ENCODE peak calls at places on chromosomes 7 and 10, in six cellular contexts. U, R, Y, T, X and W are unnamed samples.

GRCh38 chr7:98880485-98880884 is 2.2 kb downstream of the TRRAP start:
- DNase-seq in X (no peak), R (no peak), U (no peak), Y (no peak), T (no peak), W (no peak)

GRCh38 chr7:52197234-52197633 is 838.2 kb upstream of the POM121L12 start:
- DNase-seq in U (no peak), Y (no peak), R (no peak), T (no peak), X (no peak), W (no peak)

GRCh38 chr7:74407958-74408357 is 45.7 kb upstream of the GTF2IRD1 start:
- DNase-seq in R (no peak), Y (no peak), U (no peak), T (no peak), X (no peak), W (no peak)

GRCh38 chr7:158753900-158754299 is 49.3 kb upstream of the NCAPG2 start:
- DNase-seq in T (no peak), Y (no peak), U (no peak), R (no peak), X (no peak), W (no peak)

GRCh38 chr7:91067266-91067665 is 197.0 kb upstream of the FZD1 start:
- DNase-seq in U (no peak), R (no peak), T (no peak), Y (no peak), X (no peak), W (no peak)

GRCh38 chr7:21443149-21443841 is 15.4 kb downstream of the SP4 start:
- DNase-seq in Y (no peak), X (no peak), T (no peak), R (no peak), U (no peak), W (no peak)

GRCh38 chr10:120599202-120599724 is 142.2 kb downstream of the PLPP4 start:
- DNase-seq in T (no peak), U (no peak), Y (no peak), R (no peak), X (no peak), W (no peak)

GRCh38 chr7:23680417-23681405 is 712 bp downstream of the FAM221A start:
- DNase-seq in Y (peak; percentile 89), T (peak; percentile 68), U (peak; percentile 22), R (no peak), X (peak; percentile 54), W (peak; percentile 22)

GRCh38 chr7:139772837-139773236 is 5.0 kb downstream of the HIPK2 start:
- DNase-seq in U (no peak), Y (no peak), X (no peak), R (no peak), T (no peak), W (no peak)

GRCh38 chr10:63003816-63004453 is 129.2 kb upstream of the NRBF2 start:
- DNase-seq in T (peak; percentile 16), U (no peak), Y (no peak), X (no peak), R (no peak), W (no peak)

GRCh38 chr10:125214283-125214570 is 53.9 kb upstream of the CTBP2 start:
- DNase-seq in R (no peak), U (no peak), X (no peak), Y (no peak), T (no peak), W (no peak)

GRCh38 chr7:147245274-147245673 is 1128.7 kb downstream of the CNTNAP2 start:
- DNase-seq in U (no peak), T (peak; percentile 50), R (peak; percentile 43), Y (peak; percentile 50), X (no peak), W (peak; percentile 1)

GRCh38 chr10:58385784-58386112 is 538 bp downstream of the TFAM start:
- DNase-seq in U (no peak), R (no peak), Y (peak; percentile 45), X (no peak), T (peak; percentile 34), W (no peak)

GRCh38 chr7:28700790-28701203 is 257.3 kb downstream of the TRIL start:
- DNase-seq in Y (no peak), T (no peak), R (peak; percentile 25), U (no peak), X (no peak), W (no peak)

GRCh38 chr10:25142465-25142864 is 32.3 kb upstream of the GPR158 start:
- DNase-seq in R (peak; percentile 61), T (peak; percentile 34), U (no peak), X (no peak), Y (no peak), W (no peak)

GRCh38 chr7:1666251-1666778 is 3.8 kb upstream of the ELFN1 start:
- DNase-seq in U (no peak), T (no peak), Y (no peak), R (no peak), X (peak; percentile 16), W (peak; percentile 2)

GRCh38 chr7:94028768-94029167 is 24.6 kb upstream of the BET1 start:
- DNase-seq in Y (peak; percentile 37), U (no peak), R (peak; percentile 62), X (no peak), T (peak; percentile 19), W (no peak)

GRCh38 chr7:30273552-30273951 is 10.8 kb upstream of the ZNRF2 start:
- DNase-seq in T (no peak), Y (no peak), U (no peak), R (no peak), X (no peak), W (no peak)

GRCh38 chr7:30254717-30255095 is 29.7 kb upstream of the ZNRF2 start:
- DNase-seq in X (no peak), Y (no peak), R (no peak), T (no peak), U (no peak), W (no peak)

GRCh38 chr7:99762680-99763327 is 21.2 kb downstream of the CYP3A4 start:
- DNase-seq in T (peak; percentile 52), R (peak; percentile 85), Y (peak; percentile 49), U (no peak), X (no peak), W (no peak)

GRCh38 chr7:40570218-40570617 is 435.4 kb downstream of the SUGCT start:
- DNase-seq in Y (no peak), X (no peak), U (no peak), R (no peak), T (peak; percentile 27), W (no peak)

GRCh38 chr7:63521-64021 is 128.8 kb upstream of the FAM20C start:
- DNase-seq in Y (no peak), R (no peak), U (no peak), X (no peak), T (no peak), W (no peak)

GRCh38 chr7:43211276-43211675 is 98.8 kb downstream of the HECW1 start:
- DNase-seq in R (no peak), Y (peak; percentile 31), T (no peak), U (no peak), X (no peak), W (no peak)

GRCh38 chr7:114648680-114649079 is 234.1 kb downstream of the FOXP2 start:
- DNase-seq in Y (no peak), X (no peak), U (no peak), T (no peak), R (no peak), W (no peak)

GRCh38 chr7:51121945-51122425 is 194.6 kb downstream of the COBL start:
- DNase-seq in Y (no peak), R (no peak), U (no peak), T (peak; percentile 15), X (no peak), W (no peak)

GRCh38 chr7:91128574-91129348 is 135.5 kb upstream of the FZD1 start:
- DNase-seq in Y (peak; percentile 2), R (no peak), X (no peak), T (peak; percentile 25), U (no peak), W (no peak)